ENCODE peak calls at places on chromosomes 4 and X, in nine cellular contexts. A is NCI-H2081, Y is smooth muscle cell of the brain vasculature, S is GM04504, Z is fibroblast of villous mesenchyme, W is nucleus accumbens, L is fibroblast of mammary gland, U is NCI-H748 treated with DMSO at 0.1 percent for 48 hours, B is posterior cingulate gyrus. H is an unnamed sample.
A peak's percentile ranks its signal among the peaks of the same experiment; 100 is the strongest.

GRCh38 chr4:6216588-6216987 is 16.2 kb upstream of the JAKMIP1 start:
- DNase-seq in A (no peak), Y (no peak), S (no peak), Z (no peak), W (no peak), L (no peak), U (no peak), B (no peak), H (no peak)

GRCh38 chr4:182478475-182478874 is 235.3 kb downstream of the TENM3 start:
- DNase-seq in A (peak; percentile 19), Y (peak; percentile 18), S (peak; percentile 11), Z (peak; percentile 48), W (no peak), L (peak; percentile 55), U (peak; percentile 44), B (no peak), H (peak; percentile 43)

GRCh38 chr4:183094393-183095198 is 4.5 kb upstream of the WWC2 start:
- DNase-seq in A (no peak), Y (no peak), S (no peak), Z (no peak), W (no peak), L (no peak), U (no peak), B (no peak), H (no peak)

GRCh38 chr4:24244663-24245519 is 339.5 kb downstream of the DHX15 start:
- DNase-seq in A (no peak), Y (no peak), S (no peak), Z (no peak), W (no peak), L (peak; percentile 16), U (no peak), B (no peak), H (peak; percentile 17)

GRCh38 chrX:143306991-143307965 is 210.0 kb downstream of the SPANXN3 start:
- DNase-seq in A (peak; percentile 34), Y (no peak), S (no peak), Z (no peak), W (no peak), L (no peak), U (peak; percentile 32), B (no peak), H (no peak)

GRCh38 chrX:136147320-136147901 is at the start of gene FHL1:
- DNase-seq in A (peak; percentile 26), Y (no peak), S (no peak), Z (no peak), W (peak; percentile 25), L (no peak), U (no peak), B (peak; percentile 48), H (peak; percentile 50)

GRCh38 chrX:50988649-50989048 is 78.1 kb downstream of the BMP15 start:
- DNase-seq in A (peak; percentile 24), Y (peak; percentile 1), S (peak; percentile 8), Z (peak; percentile 13), W (peak; percentile 2), L (peak; percentile 47), U (no peak), B (no peak), H (peak; percentile 18)

GRCh38 chrX:118975831-118976598 is 1.6 kb downstream of the LONRF3 start:
- DNase-seq in A (peak; percentile 42), Y (no peak), S (no peak), Z (peak; percentile 44), W (peak; percentile 20), L (peak; percentile 19), U (peak; percentile 48), B (peak; percentile 35), H (peak; percentile 53)

GRCh38 chr4:138835833-138836521 is 179.6 kb upstream of the NOCT start:
- DNase-seq in A (peak; percentile 92), Y (no peak), S (no peak), Z (peak; percentile 18), W (no peak), L (peak; percentile 50), U (no peak), B (no peak), H (no peak)

GRCh38 chr4:55435136-55435535 is 39.4 kb downstream of the TMEM165 start:
- DNase-seq in A (no peak), Y (no peak), S (no peak), Z (no peak), W (no peak), L (peak; percentile 49), U (no peak), B (no peak), H (peak; percentile 34)

GRCh38 chr4:37827030-37827705 is 682 bp downstream of the PGM2 start:
- DNase-seq in A (no peak), Y (no peak), S (no peak), Z (peak; percentile 59), W (no peak), L (peak; percentile 76), U (no peak), B (peak; percentile 29), H (peak; percentile 41)

GRCh38 chr4:8544741-8545438 is 35.3 kb upstream of the GPR78 start:
- DNase-seq in A (no peak), Y (no peak), S (no peak), Z (peak; percentile 79), W (no peak), L (peak; percentile 53), U (no peak), B (no peak), H (peak; percentile 29)

GRCh38 chrX:31333181-31333831 is 261.5 kb upstream of the FTHL17 start:
- DNase-seq in A (no peak), Y (no peak), S (no peak), Z (peak; percentile 80), W (no peak), L (peak; percentile 64), U (no peak), B (no peak), H (peak; percentile 79)

GRCh38 chr4:138390286-138390685 is 148.1 kb upstream of the SLC7A11 start:
- DNase-seq in A (no peak), Y (no peak), S (no peak), Z (peak; percentile 18), W (no peak), L (peak; percentile 62), U (no peak), B (no peak), H (peak; percentile 46)

GRCh38 chr4:6953751-6954380 is 44.2 kb downstream of the TBC1D14 start:
- DNase-seq in A (no peak), Y (peak; percentile 63), S (peak; percentile 40), Z (peak; percentile 86), W (no peak), L (peak; percentile 81), U (no peak), B (no peak), H (peak; percentile 80)

GRCh38 chrX:148381603-148382002 is 118.8 kb upstream of the AFF2 start:
- DNase-seq in A (no peak), Y (no peak), S (no peak), Z (no peak), W (no peak), L (no peak), U (no peak), B (no peak), H (no peak)

H was measured in mesenchymal stem cell.